ENCODE peak calls at places on chromosomes 5 and 9, in seven cellular contexts. M, C, Y, X, Q, W and B are unnamed samples.
A peak's percentile ranks its signal among the peaks of the same experiment; 100 is the strongest.

GRCh38 chr5:120528609-120529008 is 64.5 kb downstream of the PRR16 start:
- DNase-seq in M (no peak), C (no peak), Y (no peak), X (no peak), Q (no peak), W (no peak), B (no peak)

GRCh38 chr9:111034573-111035539 is 3.4 kb downstream of the LPAR1 start:
- DNase-seq in M (no peak), C (no peak), Y (no peak), X (no peak), Q (no peak), W (no peak), B (no peak)

GRCh38 chr9:27118916-27119315 is 9.9 kb downstream of the TEK start:
- DNase-seq in M (no peak), C (no peak), Y (no peak), X (no peak), Q (no peak), W (no peak), B (no peak)

GRCh38 chr9:20649381-20649780 is 27.1 kb upstream of the MLLT3 start:
- DNase-seq in M (no peak), C (no peak), Y (no peak), X (no peak), Q (no peak), W (no peak), B (no peak)

GRCh38 chr9:136336156-136336860 is 9.0 kb downstream of the GPSM1 start:
- DNase-seq in M (no peak), C (no peak), Y (no peak), X (no peak), Q (no peak), W (no peak), B (no peak)

GRCh38 chr5:6962256-6962655 is 249.0 kb downstream of the TENT4A start:
- DNase-seq in M (no peak), C (no peak), Y (no peak), X (no peak), Q (no peak), W (no peak), B (no peak)

GRCh38 chr5:133147411-133147810 is 95.6 kb downstream of the HSPA4 start:
- DNase-seq in M (no peak), C (no peak), Y (no peak), X (no peak), Q (no peak), W (peak; percentile 30), B (no peak)

GRCh38 chr5:141649056-141649688 is 2.0 kb downstream of the FCHSD1 start:
- DNase-seq in M (no peak), C (no peak), Y (no peak), X (no peak), Q (no peak), W (no peak), B (no peak)

GRCh38 chr9:72280913-72281500 is 84.0 kb downstream of the ZFAND5 start:
- DNase-seq in M (peak; percentile 60), C (peak; percentile 63), Y (peak; percentile 59), X (no peak), Q (peak; percentile 87), W (peak; percentile 68), B (peak; percentile 42)

GRCh38 chr5:142009886-142010285 is 2.9 kb downstream of the GNPDA1 start:
- DNase-seq in M (no peak), C (no peak), Y (no peak), X (no peak), Q (no peak), W (no peak), B (no peak)

GRCh38 chr5:82222597-82223574 is 55.3 kb downstream of the RPS23 start:
- DNase-seq in M (no peak), C (no peak), Y (peak; percentile 20), X (no peak), Q (no peak), W (no peak), B (no peak)

GRCh38 chr9:18238752-18239151 is 235.2 kb upstream of the ADAMTSL1 start:
- DNase-seq in M (no peak), C (no peak), Y (no peak), X (no peak), Q (no peak), W (no peak), B (no peak)

GRCh38 chr9:105502276-105502675 is 54.4 kb downstream of the FSD1L start:
- DNase-seq in M (no peak), C (no peak), Y (no peak), X (no peak), Q (no peak), W (no peak), B (no peak)

GRCh38 chr9:129102791-129103594 is 7.6 kb downstream of the CRAT start:
- DNase-seq in M (peak; percentile 31), C (peak; percentile 85), Y (peak; percentile 72), X (no peak), Q (peak; percentile 91), W (peak; percentile 63), B (no peak)

GRCh38 chr5:110105692-110106091 is 416.0 kb downstream of the MAN2A1 start:
- DNase-seq in M (no peak), C (no peak), Y (no peak), X (no peak), Q (no peak), W (no peak), B (no peak)

GRCh38 chr5:43396762-43397304 is 15.4 kb downstream of the CCL28 start:
- DNase-seq in M (no peak), C (no peak), Y (peak; percentile 53), X (peak; percentile 17), Q (peak; percentile 83), W (peak; percentile 32), B (no peak)

GRCh38 chr9:89274838-89275237 is 36.2 kb upstream of the CKS2 start:
- DNase-seq in M (no peak), C (no peak), Y (no peak), X (no peak), Q (no peak), W (peak; percentile 20), B (no peak)

GRCh38 chr9:98226968-98227367 is 28.5 kb downstream of the TBC1D2 start:
- DNase-seq in M (no peak), C (no peak), Y (no peak), X (no peak), Q (no peak), W (no peak), B (no peak)

GRCh38 chr5:167671176-167671575 is 620.3 kb upstream of the WWC1 start:
- DNase-seq in M (no peak), C (no peak), Y (no peak), X (no peak), Q (no peak), W (no peak), B (no peak)

GRCh38 chr5:79077680-79078365 is 8.3 kb downstream of the BHMT2 start:
- DNase-seq in M (no peak), C (no peak), Y (no peak), X (no peak), Q (no peak), W (no peak), B (no peak)

GRCh38 chr9:26870292-26870691 is 22.3 kb downstream of the CAAP1 start:
- DNase-seq in M (no peak), C (peak; percentile 12), Y (no peak), X (no peak), Q (no peak), W (no peak), B (no peak)

GRCh38 chr9:116633444-116633843 is 53.7 kb upstream of the TRIM32 start:
- DNase-seq in M (no peak), C (no peak), Y (no peak), X (no peak), Q (no peak), W (no peak), B (no peak)

GRCh38 chr5:41835625-41836024 is 34.6 kb downstream of the OXCT1 start:
- DNase-seq in M (peak; percentile 13), C (no peak), Y (peak; percentile 9), X (no peak), Q (peak; percentile 2), W (no peak), B (no peak)

GRCh38 chr9:133609311-133610098 is at the start of gene FAM163B:
- DNase-seq in M (no peak), C (peak; percentile 15), Y (peak; percentile 93), X (no peak), Q (peak; percentile 78), W (no peak), B (no peak)
- TF ChIP-seq REST in M (peak; percentile 44), C (peak; percentile 82), Y (peak; percentile 98), X (peak; percentile 74), Q (peak; percentile 85), W (peak; percentile 87), B (peak; percentile 84)

GRCh38 chr9:112377087-112377486 is 2.8 kb upstream of the HSDL2 start:
- DNase-seq in M (no peak), C (no peak), Y (no peak), X (no peak), Q (no peak), W (no peak), B (no peak)

GRCh38 chr9:112380102-112380581 is at the start of gene HSDL2:
- DNase-seq in M (no peak), C (peak; percentile 41), Y (no peak), X (no peak), Q (peak; percentile 19), W (no peak), B (no peak)

GRCh38 chr9:112379177-112380101 is 469 bp upstream of the HSDL2 start:
- DNase-seq in M (peak; percentile 96), C (peak; percentile 92), Y (peak; percentile 98), X (peak; percentile 94), Q (peak; percentile 99), W (peak; percentile 99), B (peak; percentile 78)

GRCh38 chr9:112378441-112379176 is 1.3 kb upstream of the HSDL2 start:
- DNase-seq in M (no peak), C (no peak), Y (no peak), X (no peak), Q (no peak), W (peak; percentile 17), B (no peak)

GRCh38 chr9:112377684-112378344 is 2.1 kb upstream of the HSDL2 start:
- DNase-seq in M (no peak), C (no peak), Y (no peak), X (no peak), Q (no peak), W (no peak), B (no peak)
- H3K4me3 ChIP-seq in M (no peak overlapping the region), C (peak overlapping the region; percentile 70), Y (peak overlapping the region; percentile 73), X (peak overlapping the region; percentile 88), Q (peak overlapping the region; percentile 89), W (no peak overlapping the region), B (peak overlapping the region; percentile 82)

DNA sequence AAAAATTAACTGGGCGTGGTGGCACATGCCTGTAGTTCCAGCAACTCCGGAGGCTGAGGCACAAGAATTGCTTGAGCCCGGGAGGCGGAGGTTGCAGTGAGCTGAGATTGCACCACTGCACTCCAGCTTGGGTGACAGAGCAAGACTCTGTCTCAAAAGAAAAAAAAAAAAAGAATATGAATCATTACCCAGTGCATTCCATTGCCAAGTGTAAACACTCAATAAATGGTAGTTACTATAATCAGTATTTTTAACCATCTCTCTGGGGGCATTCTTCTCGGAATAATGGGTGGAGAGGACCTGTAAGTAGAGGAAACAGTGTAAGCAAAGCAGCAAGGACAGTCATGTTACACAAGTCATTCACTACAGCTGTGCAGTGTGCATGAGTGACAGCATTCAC is 13.8 kb upstream of the RANBP17 start:
- DNase-seq in M (no peak), C (no peak), Y (no peak), X (no peak), Q (no peak), W (no peak), B (no peak)
- TF ChIP-seq REST in M (no peak), C (no peak), Y (no peak), X (no peak), Q (no peak), W (no peak), B (no peak)

DNA sequence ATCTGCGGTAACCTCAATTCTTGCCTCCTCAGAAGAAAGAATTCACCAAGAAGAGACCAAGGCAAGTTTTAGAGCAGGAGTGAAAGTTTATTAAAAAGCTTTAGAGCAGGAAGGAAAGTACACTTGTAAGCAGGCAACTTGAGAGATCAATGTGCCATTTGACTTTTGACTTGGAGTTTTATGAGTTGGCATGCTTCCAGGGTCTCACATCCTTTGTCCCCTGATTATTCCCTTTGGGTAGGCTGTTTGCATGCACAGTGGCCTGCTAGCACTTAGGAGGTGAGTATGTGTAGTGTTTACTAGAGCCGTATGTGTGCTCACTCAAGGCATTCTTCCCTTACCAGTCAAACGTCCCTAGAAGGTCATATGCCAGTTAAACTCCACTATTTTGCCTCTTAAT is 111.0 kb upstream of the RAI14 start:
- DNase-seq in M (no peak), C (no peak), Y (no peak), X (no peak), Q (no peak), W (no peak), B (no peak)
- H3K4me3 ChIP-seq in M (no peak overlapping the region), C (no peak overlapping the region), Y (no peak overlapping the region), X (no peak overlapping the region), Q (no peak overlapping the region), W (no peak overlapping the region), B (no peak overlapping the region)